ENCODE peak calls at places on chromosomes 5 and 9, in four cellular contexts. U is MM.1S, X is GM23338, V is OCI-LY7. O is an unnamed sample.

GRCh38 chr9:116800885-116801284 is 113.8 kb downstream of the TRIM32 start:
- DNase-seq in U (no peak), X (peak; percentile 80), V (peak; percentile 5), O (peak; percentile 70)

GRCh38 chr5:158758666-158759065 is 341.1 kb downstream of the EBF1 start:
- DNase-seq in U (no peak), V (no peak), X (no peak), O (no peak)

GRCh38 chr5:150596313-150596712 is 44.1 kb upstream of the SYNPO start:
- DNase-seq in X (no peak), U (no peak), V (no peak), O (no peak)

GRCh38 chr9:82254646-82255367 is 266.2 kb downstream of the SPATA31D1 start:
- DNase-seq in X (no peak), U (peak; percentile 15), V (no peak), O (no peak)

GRCh38 chr5:85458319-85458718 is 1073.6 kb upstream of the EDIL3 start:
- DNase-seq in X (no peak), V (no peak), U (no peak), O (no peak)

GRCh38 chr5:158538506-158539074 is 561.1 kb downstream of the EBF1 start:
- DNase-seq in U (peak; percentile 47), V (peak; percentile 69), X (peak; percentile 23), O (no peak)

GRCh38 chr9:92328225-92328624 is 2.5 kb downstream of the CENPP start:
- DNase-seq in X (peak; percentile 32), U (no peak), V (peak; percentile 19), O (peak; percentile 72)

GRCh38 chr9:116673375-116673774 is 13.7 kb upstream of the TRIM32 start:
- DNase-seq in U (no peak), X (no peak), V (no peak), O (no peak)

GRCh38 chr9:124768778-124769350 is 2.2 kb downstream of the NR6A1 start:
- DNase-seq in U (no peak), V (no peak), X (no peak), O (peak; percentile 39)
- H3K9me2 ChIP-seq in U (no peaks in the 10 kb centered on the region), V (no peaks in the 10 kb centered on the region), X (no peaks in the 10 kb centered on the region), O (no peaks in the 10 kb centered on the region)

GRCh38 chr5:137739737-137740136 is 3.8 kb upstream of the KLHL3 start:
- DNase-seq in V (no peak), X (no peak), U (no peak), O (no peak)
- H3K79me2 ChIP-seq in V (no peaks in the 10 kb centered on the region), X (peaks cover under 1% of the 10 kb centered on the region), U (no peaks in the 10 kb centered on the region), O (no peaks in the 10 kb centered on the region)

DNA sequence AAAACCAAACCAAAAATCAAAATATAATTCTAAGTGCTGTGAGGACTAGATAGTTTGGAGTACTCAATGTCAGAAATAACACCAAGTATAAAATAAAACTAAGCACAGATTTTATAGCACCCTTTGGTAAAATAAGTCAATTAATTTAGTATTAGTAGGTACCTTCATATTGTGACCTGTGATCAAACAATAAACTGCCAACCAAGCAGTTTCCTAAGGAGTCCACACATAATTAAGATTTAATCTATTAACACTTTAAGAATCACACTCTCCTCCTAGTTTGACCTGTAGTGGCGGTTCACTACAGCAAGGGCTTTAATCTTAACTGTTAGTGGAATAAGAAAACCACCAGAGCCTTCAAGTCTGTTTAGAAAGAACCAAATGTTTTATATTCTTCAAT is 2.8 kb downstream of the HNRNPK start:
- DNase-seq in X (no peak), U (no peak), V (no peak), O (no peak)
- H3K4me3 ChIP-seq in X (peak overlapping the region; percentile 83), U (no peak overlapping the region), V (peak overlapping the region; percentile 82), O (no peak overlapping the region)

GRCh38 chr9:89680547-89681467 is 76.0 kb downstream of the GADD45G start:
- DNase-seq in V (no peak), U (no peak), X (no peak), O (no peak)
- H3K9me2 ChIP-seq in V (no peaks in the 10 kb centered on the region), U (no peaks in the 10 kb centered on the region), X (no peaks in the 10 kb centered on the region), O (no peaks in the 10 kb centered on the region)

GRCh38 chr9:4826417-4827166 is 33.8 kb downstream of the RCL1 start:
- DNase-seq in X (no peak), U (no peak), V (no peak), O (no peak)
- H3K79me2 ChIP-seq in X (peaks cover 70% of the 10 kb centered on the region), U (peaks cover 94% of the 10 kb centered on the region), V (peaks cover 27% of the 10 kb centered on the region), O (peaks cover 97% of the 10 kb centered on the region)

DNA sequence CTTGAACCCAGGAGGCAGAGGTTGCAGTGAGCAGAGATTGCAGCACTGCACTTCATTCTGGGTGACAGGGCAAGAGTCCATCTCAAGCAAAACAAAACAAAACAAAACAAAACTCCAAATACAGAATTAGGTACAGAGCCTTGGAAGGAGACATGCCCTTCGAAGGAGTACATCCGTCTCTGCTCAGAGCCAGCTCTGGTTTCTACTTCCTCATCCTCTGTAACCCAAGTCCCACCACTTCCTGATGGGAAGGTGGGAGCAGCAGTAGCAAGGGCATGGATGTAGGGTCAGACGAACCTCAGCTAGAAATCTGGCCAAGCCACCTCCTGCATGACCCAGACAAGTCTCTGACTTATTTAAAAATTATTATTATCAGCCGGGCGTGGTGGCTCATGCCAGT is 16.5 kb upstream of the STXBP1 start:
- DNase-seq in X (no peak), U (no peak), V (no peak), O (no peak)
- H3K4me3 ChIP-seq in X (no peak overlapping the region), U (no peak overlapping the region), V (no peak overlapping the region), O (no peak overlapping the region)